ENCODE peak calls at places on chromosome 5, in nine cellular contexts. I is heart left ventricle; B is type B pancreatic cell; Q is HS-5; H is activated CD4-positive, alpha-beta T cell treated with anti-CD3 and anti-CD28 coated beads, Interleukin-2, amount 50 U/mL, for 1 hour; V is GDM1; N is KBM-7; C is neuronal stem cell; G is NCI-H2081. S is an unnamed sample.

GRCh38 chr5:92917044-92917443 is 664.0 kb downstream of the NR2F1-AS1 start:
- DNase-seq in I (no peak), B (no peak), Q (no peak), H (no peak), V (no peak), N (no peak), C (no peak), G (no peak), S (no peak)

GRCh38 chr5:28914302-28914701 is 1875.9 kb upstream of the CDH9 start:
- DNase-seq in I (no peak), B (no peak), Q (no peak), H (no peak), V (no peak), N (no peak), C (no peak), G (peak), S (no peak)

GRCh38 chr5:76610196-76610595 is 13.0 kb downstream of the F2RL2 start:
- DNase-seq in I (no peak), B (no peak), Q (no peak), H (no peak), V (no peak), N (no peak), C (no peak), G (no peak), S (no peak)

GRCh38 chr5:15550502-15551115 is 50.6 kb downstream of the FBXL7 start:
- DNase-seq in I (no peak), B (no peak), Q (no peak), H (no peak), V (no peak), N (no peak), C (no peak), G (no peak), S (no peak)

GRCh38 chr5:33776151-33776550 is 115.6 kb downstream of the ADAMTS12 start:
- DNase-seq in I (no peak), B (no peak), Q (no peak), H (no peak), V (no peak), N (no peak), C (no peak), G (no peak), S (no peak)

GRCh38 chr5:132812949-132813598 is at the start of gene SOWAHA:
- DNase-seq in I (no peak), B (no peak), Q (no peak), H (no peak), V (no peak), N (peak), C (no peak), G (peak), S (no peak)

GRCh38 chr5:117889592-117889991 is 1098.8 kb downstream of the DTWD2 start:
- DNase-seq in I (no peak), B (no peak), Q (peak), H (no peak), V (peak), N (no peak), C (no peak), G (no peak), S (no peak)

GRCh38 chr5:142922223-142922952 is 152.2 kb downstream of the ARHGAP26 start:
- DNase-seq in I (no peak), B (no peak), Q (no peak), H (no peak), V (no peak), N (peak), C (no peak), G (peak), S (no peak)

GRCh38 chr5:178417391-178417811 is 172.8 kb downstream of the COL23A1 start:
- DNase-seq in I (no peak), B (no peak), Q (no peak), H (no peak), V (no peak), N (peak), C (no peak), G (no peak), S (no peak)

GRCh38 chr5:134803821-134804220 is 41.9 kb upstream of the C5orf24 start:
- DNase-seq in I (no peak), B (no peak), Q (no peak), H (no peak), V (no peak), N (no peak), C (no peak), G (no peak), S (no peak)

GRCh38 chr5:131382407-131383395 is 118.8 kb downstream of the CDC42SE2 start:
- DNase-seq in I (no peak), B (no peak), Q (no peak), H (peak), V (peak), N (peak), C (peak), G (no peak), S (no peak)

GRCh38 chr5:50325237-50325832 is 115.8 kb downstream of the EMB start:
- DNase-seq in I (no peak), B (no peak), Q (no peak), H (no peak), V (no peak), N (peak), C (no peak), G (peak), S (no peak)

GRCh38 chr5:31153523-31153922 is 40.0 kb upstream of the CDH6 start:
- DNase-seq in I (no peak), B (no peak), Q (no peak), H (no peak), V (no peak), N (no peak), C (no peak), G (no peak), S (no peak)

GRCh38 chr5:154575869-154576806 is 98.1 kb upstream of the HAND1 start:
- DNase-seq in I (no peak), B (no peak), Q (no peak), H (no peak), V (no peak), N (peak), C (no peak), G (no peak), S (no peak)

GRCh38 chr5:81080809-81081460 is 120.8 kb downstream of the RASGRF2 start:
- DNase-seq in I (peak), B (no peak), Q (no peak), H (no peak), V (no peak), N (no peak), C (no peak), G (no peak), S (no peak)

GRCh38 chr5:36442796-36443195 is 141.1 kb upstream of the RANBP3L start:
- DNase-seq in I (no peak), B (no peak), Q (peak), H (no peak), V (peak), N (no peak), C (no peak), G (no peak), S (no peak)

GRCh38 chr5:10530601-10531320 is 33.1 kb upstream of the ANKRD33B start:
- DNase-seq in I (no peak), B (no peak), Q (no peak), H (no peak), V (no peak), N (no peak), C (no peak), G (no peak), S (no peak)

GRCh38 chr5:142748568-142749249 is 21.5 kb upstream of the ARHGAP26 start:
- DNase-seq in I (peak), B (no peak), Q (no peak), H (peak), V (no peak), N (peak), C (peak), G (no peak), S (no peak)

GRCh38 chr5:64207978-64208377 is 42.3 kb downstream of the RNF180 start:
- DNase-seq in I (no peak), B (no peak), Q (no peak), H (no peak), V (no peak), N (peak), C (no peak), G (no peak), S (no peak)

GRCh38 chr5:170552486-170553122 is 48.8 kb downstream of the KCNIP1 start:
- DNase-seq in I (peak), B (peak), Q (no peak), H (no peak), V (peak), N (peak), C (peak), G (no peak), S (peak)

GRCh38 chr5:91867799-91868198 is 484.7 kb upstream of the ARRDC3 start:
- DNase-seq in I (no peak), B (no peak), Q (no peak), H (no peak), V (no peak), N (peak), C (no peak), G (no peak), S (no peak)

GRCh38 chr5:84450617-84451414 is 66.1 kb upstream of the EDIL3 start:
- DNase-seq in I (no peak), B (no peak), Q (no peak), H (no peak), V (no peak), N (no peak), C (no peak), G (no peak), S (no peak)

GRCh38 chr5:138370537-138370936 is 18.1 kb downstream of the KDM3B start:
- DNase-seq in I (no peak), B (no peak), Q (no peak), H (no peak), V (no peak), N (no peak), C (no peak), G (no peak), S (no peak)

S was measured in coronary artery.